ENCODE peak calls at places on chromosomes 3 and 15, in five cellular contexts. L, K, W, S and N are unnamed samples.

GRCh38 chr3:80192871-80193270 is 425.1 kb upstream of the ROBO1 start:
- DNase-seq in L (no peak), K (no peak), W (no peak), S (no peak), N (no peak)

GRCh38 chr3:146164506-146164905 is 3.5 kb upstream of the PLOD2 start:
- DNase-seq in L (no peak), K (no peak), W (no peak), S (no peak), N (no peak)

GRCh38 chr3:33645060-33645841 is 72.8 kb downstream of the CLASP2 start:
- DNase-seq in L (no peak), K (no peak), W (no peak), S (no peak), N (peak; percentile 27)

GRCh38 chr3:193970773-193971206 is 165.2 kb upstream of the HES1 start:
- DNase-seq in L (no peak), K (no peak), W (no peak), S (no peak), N (no peak)

GRCh38 chr3:48514431-48515227 is 10.7 kb upstream of the SHISA5 start:
- DNase-seq in L (no peak), K (no peak), W (no peak), S (no peak), N (peak; percentile 58)

GRCh38 chr15:76147906-76148553 is 88.2 kb downstream of the TMEM266 start:
- DNase-seq in L (peak; percentile 56), K (no peak), W (peak; percentile 63), S (no peak), N (peak; percentile 39)

GRCh38 chr3:46898321-46899150 is 21.0 kb downstream of the PTH1R start:
- DNase-seq in L (no peak), K (no peak), W (no peak), S (no peak), N (no peak)

GRCh38 chr15:87155771-87156170 is 1076.1 kb downstream of the AGBL1 start:
- DNase-seq in L (no peak), K (no peak), W (no peak), S (no peak), N (no peak)

GRCh38 chr15:31216210-31216911 is 110.3 kb upstream of the KLF13 start:
- DNase-seq in L (peak; percentile 17), K (peak; percentile 98), W (peak; percentile 93), S (peak; percentile 43), N (no peak)

GRCh38 chr3:148999806-149000205 is 8.5 kb downstream of the GYG1 start:
- DNase-seq in L (no peak), K (no peak), W (no peak), S (no peak), N (no peak)

GRCh38 chr3:47225310-47225906 is 57.2 kb downstream of the KIF9 start:
- DNase-seq in L (no peak), K (no peak), W (no peak), S (no peak), N (no peak)

GRCh38 chr3:73508330-73508954 is 116.3 kb downstream of the PDZRN3 start:
- DNase-seq in L (peak; percentile 31), K (peak; percentile 92), W (no peak), S (no peak), N (no peak)

GRCh38 chr15:67832031-67832551 is 6.8 kb downstream of the SKOR1 start:
- DNase-seq in L (no peak), K (no peak), W (no peak), S (no peak), N (no peak)

GRCh38 chr3:123876858-123877257 is 7.3 kb downstream of the MYLK start:
- DNase-seq in L (no peak), K (no peak), W (no peak), S (no peak), N (no peak)

GRCh38 chr3:58306662-58307286 is 454 bp downstream of the HTD2 start:
- DNase-seq in L (no peak), K (no peak), W (peak; percentile 39), S (no peak), N (no peak)

GRCh38 chr3:8658326-8659212 is 14.0 kb upstream of the SSUH2 start:
- DNase-seq in L (no peak), K (no peak), W (peak; percentile 86), S (no peak), N (no peak)

GRCh38 chr3:81395739-81396138 is 365.7 kb downstream of the GBE1 start:
- DNase-seq in L (peak; percentile 2), K (no peak), W (no peak), S (peak; percentile 3), N (no peak)

GRCh38 chr3:133021206-133021605 is 17.0 kb upstream of the TMEM108 start:
- DNase-seq in L (no peak), K (no peak), W (no peak), S (no peak), N (no peak)

GRCh38 chr3:141104151-141104741 is 53.1 kb downstream of the SPSB4 start:
- DNase-seq in L (no peak), K (no peak), W (no peak), S (no peak), N (no peak)

GRCh38 chr3:127420355-127420655 is 132.5 kb upstream of the PRR20G start:
- DNase-seq in L (no peak), K (no peak), W (no peak), S (no peak), N (no peak)

DNA sequence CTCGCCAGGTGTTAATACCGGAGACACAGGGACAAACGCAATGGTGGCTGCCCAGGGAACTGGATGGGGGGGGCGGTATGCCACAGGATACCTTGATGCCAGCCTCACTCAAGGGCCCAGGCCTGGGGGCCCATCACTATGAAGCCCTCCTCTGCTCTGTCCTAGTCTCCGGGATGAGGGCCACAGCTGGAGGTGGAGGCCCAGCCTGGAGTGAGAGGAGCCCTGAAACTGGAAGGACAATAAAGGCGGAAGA is 1.5 kb upstream of the CAMK2N2 start:
- DNase-seq in L (no peak), K (no peak), W (no peak), S (no peak), N (no peak)
- H3K27me3 ChIP-seq in L (peaks cover 45% of the 10 kb centered on the region), K (peaks cover 11% of the 10 kb centered on the region), W (peaks cover 76% of the 10 kb centered on the region), S (peaks cover 33% of the 10 kb centered on the region), N (peaks cover 20% of the 10 kb centered on the region)

DNA sequence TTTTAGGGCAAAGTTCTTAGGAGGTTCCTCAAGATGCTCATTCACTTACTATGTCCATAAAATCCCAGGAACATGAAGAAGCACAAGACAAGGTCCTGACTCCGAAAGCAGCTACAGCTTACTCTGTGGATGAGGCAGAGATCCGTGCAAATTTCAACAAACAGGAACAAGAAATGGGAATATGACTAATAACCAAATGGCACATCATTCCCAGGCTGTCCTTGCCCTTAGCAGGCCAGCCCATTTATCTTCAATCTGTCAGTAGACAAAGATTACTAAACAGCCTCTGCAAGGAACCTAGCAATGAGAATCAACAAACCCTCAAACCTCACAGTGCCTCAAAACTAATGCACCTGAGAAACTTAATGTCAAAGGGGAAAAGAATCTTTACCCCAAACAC is 5.0 kb downstream of the TNFAIP8L3 start:
- DNase-seq in L (no peak), K (no peak), W (no peak), S (no peak), N (no peak)
- H3K27me3 ChIP-seq in L (peaks cover 63% of the 10 kb centered on the region), K (no peaks in the 10 kb centered on the region), W (peaks cover 45% of the 10 kb centered on the region), S (peaks cover 27% of the 10 kb centered on the region), N (peaks cover 13% of the 10 kb centered on the region)

GRCh38 chr15:96416218-96416933 is 85.9 kb downstream of the NR2F2 start:
- DNase-seq in L (no peak), K (no peak), W (no peak), S (no peak), N (no peak)
- H3K27me3 ChIP-seq in L (peaks cover 100% of the 10 kb centered on the region), K (peaks cover 6% of the 10 kb centered on the region), W (peaks cover 100% of the 10 kb centered on the region), S (peaks cover 87% of the 10 kb centered on the region), N (peaks cover 6% of the 10 kb centered on the region)

DNA sequence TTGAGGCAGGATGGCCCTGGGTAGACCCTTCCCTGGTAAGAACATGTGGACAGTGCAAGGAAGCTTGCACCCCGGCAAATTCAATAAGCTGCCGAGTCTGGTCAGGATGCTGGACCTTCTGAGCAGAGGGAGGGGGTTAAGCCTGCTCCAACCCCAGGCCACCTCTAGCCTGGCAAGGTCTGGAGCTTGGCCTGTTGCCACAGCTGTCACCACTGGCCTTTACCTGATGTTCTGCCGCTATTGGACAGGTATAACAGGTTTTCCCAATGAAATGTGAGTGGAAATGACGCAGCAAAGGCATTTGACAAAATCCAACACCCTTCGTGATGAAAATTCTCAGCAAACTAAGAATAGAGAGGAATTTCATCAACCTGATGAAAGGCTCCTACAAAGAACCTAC is 699 bp upstream of the MESP1 start:
- DNase-seq in L (no peak), K (no peak), W (no peak), S (no peak), N (no peak)
- H3K27me3 ChIP-seq in L (peaks cover 55% of the 10 kb centered on the region), K (no peaks in the 10 kb centered on the region), W (peaks cover 10% of the 10 kb centered on the region), S (peaks cover 53% of the 10 kb centered on the region), N (no peaks in the 10 kb centered on the region)